ENCODE peak calls at places on chromosome 18, in ten cellular contexts. J is AG04449, K is NT2/D1, O is GM23248, F is T-helper 17 cell, Y is dermis blood vessel endothelial cell, C is lower leg skin, N is foreskin fibroblast, W is T-helper 9 cell, V is NCI-H1092 treated with DMSO at 0.1 percent for 48 hours. D is an unnamed sample.

GRCh38 chr18:33116376-33116775 is 324.1 kb downstream of the CCDC178 start:
- DNase-seq in J (no peak), K (no peak), O (no peak), F (no peak), Y (peak), C (no peak), N (no peak), W (no peak), V (peak), D (no peak)

GRCh38 chr18:34648269-34648668 is 61.8 kb upstream of the DTNA start:
- DNase-seq in J (no peak), K (no peak), O (no peak), F (no peak), Y (no peak), C (no peak), N (no peak), W (no peak), V (peak), D (no peak)

GRCh38 chr18:34339155-34339554 is 114.4 kb upstream of the NOL4 start:
- DNase-seq in J (no peak), K (no peak), O (no peak), F (no peak), Y (no peak), C (no peak), N (no peak), W (no peak), V (peak), D (no peak)

GRCh38 chr18:6614952-6615351 is 114.6 kb upstream of the ARHGAP28 start:
- DNase-seq in J (no peak), K (no peak), O (no peak), F (no peak), Y (no peak), C (no peak), N (peak), W (no peak), V (no peak), D (no peak)

GRCh38 chr18:74196220-74197119 is 48.1 kb downstream of the TIMM21 start:
- DNase-seq in J (no peak), K (peak), O (peak), F (no peak), Y (peak), C (no peak), N (peak), W (peak), V (peak), D (peak)

GRCh38 chr18:24839991-24840390 is 379.6 kb downstream of the HRH4 start:
- DNase-seq in J (no peak), K (no peak), O (peak), F (no peak), Y (no peak), C (no peak), N (peak), W (no peak), V (no peak), D (no peak)

GRCh38 chr18:28176674-28176932 is 327 bp downstream of the CDH2 start:
- DNase-seq in J (no peak), K (no peak), O (no peak), F (no peak), Y (no peak), C (no peak), N (no peak), W (no peak), V (no peak), D (no peak)

GRCh38 chr18:46756559-46757201 is at the start of gene ST8SIA5:
- DNase-seq in J (no peak), K (no peak), O (peak), F (no peak), Y (no peak), C (no peak), N (peak), W (no peak), V (peak), D (no peak)

GRCh38 chr18:28606686-28607085 is 429.8 kb upstream of the CDH2 start:
- DNase-seq in J (no peak), K (no peak), O (no peak), F (no peak), Y (peak), C (no peak), N (no peak), W (no peak), V (no peak), D (no peak)

GRCh38 chr18:73679941-73680700 is 467.5 kb downstream of the FBXO15 start:
- DNase-seq in J (no peak), K (no peak), O (no peak), F (no peak), Y (no peak), C (no peak), N (peak), W (no peak), V (no peak), D (no peak)

GRCh38 chr18:59623456-59624383 is 73.5 kb downstream of the CCBE1 start:
- DNase-seq in J (no peak), K (no peak), O (peak), F (no peak), Y (no peak), C (no peak), N (peak), W (no peak), V (no peak), D (peak)

GRCh38 chr18:23967321-23968089 is 47.0 kb upstream of the TTC39C start:
- DNase-seq in J (no peak), K (no peak), O (no peak), F (no peak), Y (no peak), C (no peak), N (no peak), W (no peak), V (no peak), D (no peak)

GRCh38 chr18:78153362-78153761 is 826.3 kb upstream of the SALL3 start:
- DNase-seq in J (no peak), K (no peak), O (no peak), F (no peak), Y (no peak), C (no peak), N (no peak), W (no peak), V (no peak), D (no peak)

GRCh38 chr18:11909081-11909410 is 929 bp upstream of the MPPE1 start:
- DNase-seq in J (no peak), K (no peak), O (no peak), F (no peak), Y (no peak), C (no peak), N (peak), W (peak), V (peak), D (no peak)

GRCh38 chr18:44709297-44710117 is 28.8 kb downstream of the SETBP1 start:
- DNase-seq in J (no peak), K (no peak), O (no peak), F (no peak), Y (no peak), C (no peak), N (no peak), W (no peak), V (no peak), D (no peak)

GRCh38 chr18:6058941-6059340 is 163.6 kb upstream of the TMEM200C start:
- DNase-seq in J (peak), K (no peak), O (peak), F (no peak), Y (no peak), C (no peak), N (peak), W (no peak), V (peak), D (no peak)

GRCh38 chr18:45976581-45977373 is 9.6 kb upstream of the EPG5 start:
- DNase-seq in J (no peak), K (no peak), O (peak), F (no peak), Y (peak), C (no peak), N (peak), W (no peak), V (no peak), D (peak)

GRCh38 chr18:78376036-78376435 is 603.6 kb upstream of the SALL3 start:
- DNase-seq in J (no peak), K (no peak), O (no peak), F (no peak), Y (no peak), C (no peak), N (no peak), W (no peak), V (no peak), D (no peak)

GRCh38 chr18:79866889-79867574 is 69.3 kb downstream of the KCNG2 start:
- DNase-seq in J (no peak), K (no peak), O (peak), F (no peak), Y (peak), C (peak), N (no peak), W (no peak), V (no peak), D (no peak)

GRCh38 chr18:75880266-75880665 is 452.8 kb upstream of the SMIM21 start:
- DNase-seq in J (no peak), K (no peak), O (no peak), F (no peak), Y (no peak), C (no peak), N (no peak), W (no peak), V (no peak), D (no peak)

GRCh38 chr18:51821610-51822009 is 518.4 kb upstream of the DCC start:
- DNase-seq in J (no peak), K (no peak), O (no peak), F (no peak), Y (no peak), C (no peak), N (no peak), W (no peak), V (no peak), D (no peak)

GRCh38 chr18:49647496-49648168 is 85.8 kb downstream of the LIPG start:
- DNase-seq in J (no peak), K (no peak), O (peak), F (no peak), Y (peak), C (no peak), N (peak), W (no peak), V (no peak), D (no peak)

GRCh38 chr18:46596119-46596518 is 60.9 kb downstream of the LOXHD1 start:
- DNase-seq in J (no peak), K (no peak), O (no peak), F (no peak), Y (no peak), C (no peak), N (no peak), W (no peak), V (no peak), D (no peak)

GRCh38 chr18:54983041-54983686 is 23.9 kb upstream of the CCDC68 start:
- DNase-seq in J (no peak), K (no peak), O (peak), F (no peak), Y (peak), C (no peak), N (peak), W (no peak), V (peak), D (peak)

GRCh38 chr18:9101730-9102390 is 639 bp upstream of the NDUFV2 start:
- DNase-seq in J (peak), K (no peak), O (peak), F (no peak), Y (peak), C (no peak), N (peak), W (no peak), V (peak), D (peak)

GRCh38 chr18:35127201-35127600 is 86.0 kb downstream of the MAPRE2 start:
- DNase-seq in J (no peak), K (no peak), O (no peak), F (no peak), Y (peak), C (no peak), N (peak), W (no peak), V (no peak), D (peak)

GRCh38 chr18:54205951-54206350 is 18.5 kb downstream of the MBD2 start:
- DNase-seq in J (no peak), K (no peak), O (peak), F (no peak), Y (no peak), C (no peak), N (no peak), W (no peak), V (no peak), D (no peak)

GRCh38 chr18:52546686-52547346 is 206.8 kb downstream of the DCC start:
- DNase-seq in J (no peak), K (no peak), O (no peak), F (no peak), Y (no peak), C (no peak), N (no peak), W (no peak), V (no peak), D (no peak)

GRCh38 chr18:58911241-58911640 is 46.6 kb downstream of the ZNF532 start:
- DNase-seq in J (no peak), K (no peak), O (peak), F (no peak), Y (no peak), C (no peak), N (peak), W (no peak), V (no peak), D (no peak)

GRCh38 chr18:62651276-62652031 is 63.9 kb upstream of the PHLPP1 start:
- DNase-seq in J (no peak), K (no peak), O (no peak), F (no peak), Y (no peak), C (no peak), N (no peak), W (no peak), V (peak), D (no peak)

GRCh38 chr18:64474751-64475150 is 325.9 kb upstream of the LINC00305 start:
- DNase-seq in J (no peak), K (no peak), O (no peak), F (no peak), Y (no peak), C (no peak), N (no peak), W (no peak), V (peak), D (no peak)

GRCh38 chr18:63467699-63468098 is 9.1 kb upstream of the SERPINB5 start:
- DNase-seq in J (no peak), K (no peak), O (no peak), F (no peak), Y (no peak), C (no peak), N (no peak), W (no peak), V (no peak), D (no peak)

GRCh38 chr18:4264347-4264791 is 190.7 kb downstream of the DLGAP1 start:
- DNase-seq in J (no peak), K (no peak), O (no peak), F (no peak), Y (peak), C (no peak), N (no peak), W (no peak), V (no peak), D (no peak)

GRCh38 chr18:10032331-10032979 is 118.6 kb downstream of the VAPA start:
- DNase-seq in J (no peak), K (no peak), O (no peak), F (no peak), Y (peak), C (peak), N (no peak), W (no peak), V (no peak), D (no peak)

GRCh38 chr18:58755304-58756010 is 84.2 kb downstream of the MALT1 start:
- DNase-seq in J (no peak), K (no peak), O (no peak), F (no peak), Y (no peak), C (no peak), N (peak), W (no peak), V (no peak), D (no peak)